ENCODE peak calls at places on chromosomes 2 and 18, in seven cellular contexts. One of them, this sample, is unnamed.

GRCh38 chr2:37891846-37892435 is 33.1 kb upstream of the RMDN2 start:
- DNase-seq in sigmoid colon: no peak
- DNase-seq in RCC 7860: no peak
- DNase-seq in EL: no peak
- DNase-seq in naive thymus-derived CD8-positive, alpha-beta T cell: no peak
- DNase-seq in activated CD4-positive, alpha-beta T cell treated with anti-CD3 and anti-CD28 coated beads, Interleukin-2, amount 10 ng/mL, durations not matched to agents 24 days and 14 days: no peak
- DNase-seq in IMR-90: no peak
- DNase-seq in this sample: no peak

GRCh38 chr18:8215741-8216140 is 393.5 kb upstream of the RAB12 start:
- DNase-seq in IMR-90: no peak
- DNase-seq in activated CD4-positive, alpha-beta T cell treated with anti-CD3 and anti-CD28 coated beads, Interleukin-2, amount 10 ng/mL, durations not matched to agents 24 days and 14 days: no peak
- DNase-seq in EL: no peak
- DNase-seq in sigmoid colon: no peak
- DNase-seq in RCC 7860: no peak
- DNase-seq in naive thymus-derived CD8-positive, alpha-beta T cell: no peak
- DNase-seq in this sample: no peak

GRCh38 chr18:79798999-79799370 is 1.2 kb downstream of the KCNG2 start:
- DNase-seq in IMR-90: no peak
- DNase-seq in RCC 7860: no peak
- DNase-seq in sigmoid colon: no peak
- DNase-seq in EL: no peak
- DNase-seq in naive thymus-derived CD8-positive, alpha-beta T cell: no peak
- DNase-seq in activated CD4-positive, alpha-beta T cell treated with anti-CD3 and anti-CD28 coated beads, Interleukin-2, amount 10 ng/mL, durations not matched to agents 24 days and 14 days: no peak
- DNase-seq in this sample: peak; percentile 28

GRCh38 chr2:147013696-147014392 is 831.0 kb upstream of the ACVR2A start:
- DNase-seq in EL: no peak
- DNase-seq in RCC 7860: no peak
- DNase-seq in naive thymus-derived CD8-positive, alpha-beta T cell: no peak
- DNase-seq in IMR-90: no peak
- DNase-seq in activated CD4-positive, alpha-beta T cell treated with anti-CD3 and anti-CD28 coated beads, Interleukin-2, amount 10 ng/mL, durations not matched to agents 24 days and 14 days: no peak
- DNase-seq in sigmoid colon: no peak
- DNase-seq in this sample: no peak

GRCh38 chr2:202604699-202605098 is 30.1 kb upstream of the FAM117B start:
- DNase-seq in activated CD4-positive, alpha-beta T cell treated with anti-CD3 and anti-CD28 coated beads, Interleukin-2, amount 10 ng/mL, durations not matched to agents 24 days and 14 days: no peak
- DNase-seq in IMR-90: peak; percentile 38
- DNase-seq in RCC 7860: no peak
- DNase-seq in naive thymus-derived CD8-positive, alpha-beta T cell: no peak
- DNase-seq in EL: no peak
- DNase-seq in sigmoid colon: no peak
- DNase-seq in this sample: no peak

GRCh38 chr2:182242561-182242960 is 184.3 kb downstream of the PDE1A start:
- DNase-seq in sigmoid colon: no peak
- DNase-seq in IMR-90: no peak
- DNase-seq in activated CD4-positive, alpha-beta T cell treated with anti-CD3 and anti-CD28 coated beads, Interleukin-2, amount 10 ng/mL, durations not matched to agents 24 days and 14 days: no peak
- DNase-seq in naive thymus-derived CD8-positive, alpha-beta T cell: no peak
- DNase-seq in EL: no peak
- DNase-seq in RCC 7860: no peak
- DNase-seq in this sample: no peak

GRCh38 chr2:170017848-170018492 is 160.0 kb upstream of the MYO3B start:
- DNase-seq in activated CD4-positive, alpha-beta T cell treated with anti-CD3 and anti-CD28 coated beads, Interleukin-2, amount 10 ng/mL, durations not matched to agents 24 days and 14 days: no peak
- DNase-seq in naive thymus-derived CD8-positive, alpha-beta T cell: no peak
- DNase-seq in sigmoid colon: no peak
- DNase-seq in IMR-90: peak; percentile 19
- DNase-seq in RCC 7860: no peak
- DNase-seq in EL: no peak
- DNase-seq in this sample: no peak

GRCh38 chr2:54658548-54659207 is 64.8 kb upstream of the EML6 start:
- DNase-seq in naive thymus-derived CD8-positive, alpha-beta T cell: no peak
- DNase-seq in sigmoid colon: no peak
- DNase-seq in EL: no peak
- DNase-seq in activated CD4-positive, alpha-beta T cell treated with anti-CD3 and anti-CD28 coated beads, Interleukin-2, amount 10 ng/mL, durations not matched to agents 24 days and 14 days: no peak
- DNase-seq in IMR-90: peak; percentile 67
- DNase-seq in RCC 7860: no peak
- DNase-seq in this sample: no peak

GRCh38 chr18:3450358-3451107 is 561 bp downstream of the TGIF1 start:
- DNase-seq in naive thymus-derived CD8-positive, alpha-beta T cell: peak; percentile 85
- DNase-seq in EL: peak; percentile 63
- DNase-seq in sigmoid colon: peak; percentile 92
- DNase-seq in RCC 7860: no peak
- DNase-seq in activated CD4-positive, alpha-beta T cell treated with anti-CD3 and anti-CD28 coated beads, Interleukin-2, amount 10 ng/mL, durations not matched to agents 24 days and 14 days: peak; percentile 89
- DNase-seq in IMR-90: peak; percentile 73
- DNase-seq in this sample: peak; percentile 89

GRCh38 chr18:49521251-49521650 is 34.2 kb upstream of the C18orf32 start:
- DNase-seq in naive thymus-derived CD8-positive, alpha-beta T cell: no peak
- DNase-seq in activated CD4-positive, alpha-beta T cell treated with anti-CD3 and anti-CD28 coated beads, Interleukin-2, amount 10 ng/mL, durations not matched to agents 24 days and 14 days: no peak
- DNase-seq in sigmoid colon: peak; percentile 19
- DNase-seq in RCC 7860: no peak
- DNase-seq in EL: no peak
- DNase-seq in IMR-90: no peak
- DNase-seq in this sample: no peak

This sample was measured in sciatic nerve.